ENCODE peak calls at places on chromosomes 3 and 15, in nine cellular contexts. E is stimulated activated CD4-positive, alpha-beta T cell treated with anti-CD3 and anti-CD28 coated beads, TNF-alpha, amount 100 ng/mL, for 4 hours; I is sciatic nerve; Z is GM20000; M is GM03348; T is NCI-H1092 treated with DMSO at 0.1 percent for 48 hours; L is HS-5; U is stimulated activated naive CD8-positive, alpha-beta T cell treated with anti-CD3 and anti-CD28 coated beads, Interleukin-15, Interleukin-2, amounts not matched to agents 100 U/mL and 50 U/mL, for 24 hours; N is lower leg skin. W is an unnamed sample.

GRCh38 chr15:80695099-80695910 is at the start of gene ABHD17C:
- DNase-seq in I (peak), L (no peak), E (peak), U (peak), N (peak), Z (peak), M (peak), T (peak), W (peak)

GRCh38 chr3:186209810-186210752 is 101.2 kb upstream of the ETV5 start:
- DNase-seq in T (peak), M (peak), I (peak), E (no peak), Z (no peak), L (peak), N (no peak), U (peak), W (peak)

GRCh38 chr3:177705976-177706866 is 508.9 kb upstream of the TBL1XR1 start:
- DNase-seq in N (no peak), I (peak), E (no peak), L (no peak), T (no peak), U (no peak), Z (no peak), M (no peak), W (no peak)

GRCh38 chr3:45026038-45026437 is at the start of gene CLEC3B:
- DNase-seq in L (no peak), E (no peak), T (no peak), U (no peak), N (peak), I (peak), M (peak), Z (no peak), W (no peak)

GRCh38 chr15:39919740-39920509 is at the start of gene GPR176:
- DNase-seq in N (peak), Z (peak), L (no peak), M (peak), I (peak), T (peak), U (peak), E (peak), W (peak)

GRCh38 chr3:43286886-43287301 is 554 bp downstream of the SNRK start:
- DNase-seq in Z (no peak), M (peak), N (no peak), I (no peak), T (peak), L (no peak), E (no peak), U (peak), W (no peak)

GRCh38 chr3:59364471-59364870 is 314.6 kb upstream of the CFAP20DC start:
- DNase-seq in L (peak), I (no peak), Z (no peak), T (no peak), M (peak), N (no peak), U (no peak), E (no peak), W (no peak)

GRCh38 chr3:56754753-56755365 is 46.9 kb downstream of the ARHGEF3 start:
- DNase-seq in U (no peak), L (no peak), Z (peak), T (no peak), I (no peak), E (no peak), M (no peak), N (no peak), W (no peak)

GRCh38 chr3:69986419-69986818 is 13.1 kb upstream of the SAMMSON start:
- DNase-seq in T (no peak), N (no peak), I (no peak), M (no peak), E (no peak), U (no peak), L (no peak), Z (no peak), W (no peak)

GRCh38 chr3:179179979-179180758 is 32.0 kb downstream of the PIK3CA start:
- DNase-seq in I (no peak), L (no peak), E (no peak), U (no peak), Z (peak), T (no peak), M (peak), N (no peak), W (no peak)